ENCODE peak calls at places on chromosomes 4 and X, in ten cellular contexts. E is GM06990; F is effector memory CD8-positive, alpha-beta T cell; V is ascending aorta; O is spleen; A is central memory CD4-positive, alpha-beta T cell; I is ACHN; W is activated CD8-positive, alpha-beta memory T cell treated with anti-CD3 and anti-CD28 coated beads, Interleukin-2, amount 50 U/mL, for 48 hours; Z is EH; C is iris pigment epithelial cell. L is an unnamed sample.

GRCh38 chr4:64883087-64883926 is 474.1 kb upstream of the TECRL start:
- DNase-seq in E (no peak), V (no peak), F (no peak), I (no peak), O (no peak), Z (no peak), A (no peak), C (no peak), W (no peak), L (no peak)

GRCh38 chr4:43103048-43103447 is 210.5 kb downstream of the GRXCR1 start:
- DNase-seq in I (no peak), Z (no peak), E (no peak), C (no peak), F (no peak), W (no peak), V (no peak), O (no peak), A (no peak), L (no peak)

GRCh38 chr4:176818531-176818930 is 25.8 kb upstream of the VEGFC start:
- DNase-seq in I (no peak), E (no peak), A (no peak), W (no peak), F (no peak), C (no peak), Z (peak), O (no peak), V (no peak), L (peak)

GRCh38 chr4:27442146-27442545 is 581.5 kb downstream of the STIM2 start:
- DNase-seq in C (peak), V (no peak), F (no peak), A (no peak), W (no peak), E (no peak), I (no peak), O (no peak), Z (no peak), L (peak)

GRCh38 chrX:20547649-20548051 is 280.9 kb upstream of the RPS6KA3 start:
- DNase-seq in O (no peak), A (no peak), E (no peak), I (peak), Z (peak), V (peak), F (no peak), W (no peak), C (peak), L (peak)

GRCh38 chr4:130849985-130850632 is 1754.2 kb downstream of the C4orf33 start:
- DNase-seq in O (no peak), F (no peak), W (no peak), E (no peak), A (no peak), I (no peak), V (no peak), C (peak), Z (no peak), L (no peak)

GRCh38 chr4:8081171-8081570 is 77.4 kb downstream of the ABLIM2 start:
- DNase-seq in V (no peak), F (no peak), A (no peak), W (no peak), C (no peak), I (no peak), E (no peak), O (no peak), Z (no peak), L (no peak)

GRCh38 chrX:111743316-111743715 is 62.3 kb downstream of the ALG13 start:
- DNase-seq in W (no peak), I (no peak), C (peak), V (no peak), F (no peak), E (no peak), Z (no peak), A (no peak), O (no peak), L (no peak)

GRCh38 chr4:113559947-113560346 is 201.6 kb downstream of the CAMK2D start:
- DNase-seq in C (no peak), F (no peak), V (no peak), W (no peak), Z (peak), I (no peak), O (no peak), E (no peak), A (no peak), L (no peak)

GRCh38 chr4:31362756-31363155 is 642.6 kb downstream of the PCDH7 start:
- DNase-seq in V (no peak), O (no peak), I (no peak), A (no peak), C (peak), W (no peak), E (no peak), Z (no peak), F (no peak), L (no peak)

GRCh38 chr4:76579596-76580375 is 144.8 kb downstream of the SHROOM3 start:
- DNase-seq in F (no peak), A (no peak), E (no peak), I (no peak), O (no peak), W (no peak), Z (no peak), C (no peak), V (no peak), L (no peak)

GRCh38 chr4:15118281-15118680 is 116.0 kb downstream of the CPEB2 start:
- DNase-seq in O (no peak), A (no peak), I (no peak), Z (peak), V (no peak), W (no peak), E (no peak), C (peak), F (no peak), L (peak)

GRCh38 chr4:60757986-60758385 is 442.1 kb upstream of the ADGRL3 start:
- DNase-seq in V (no peak), W (no peak), O (no peak), I (peak), F (no peak), C (peak), Z (peak), A (no peak), E (no peak), L (no peak)

GRCh38 chr4:13455411-13455810 is 28.7 kb downstream of the RAB28 start:
- DNase-seq in O (no peak), E (no peak), W (no peak), C (peak), A (no peak), Z (peak), F (no peak), V (no peak), I (no peak), L (peak)

GRCh38 chrX:100584636-100585035 is at the start of gene TNMD:
- DNase-seq in W (no peak), O (no peak), V (no peak), Z (no peak), C (no peak), I (no peak), F (no peak), E (no peak), A (no peak), L (no peak)

GRCh38 chr4:114076865-114077264 is 97.4 kb upstream of the ARSJ start:
- DNase-seq in I (no peak), O (no peak), W (no peak), V (no peak), A (no peak), C (no peak), Z (peak), E (no peak), F (no peak), L (peak)

GRCh38 chr4:87060957-87061356 is 126.1 kb downstream of the AFF1 start:
- DNase-seq in V (no peak), A (peak), W (no peak), F (no peak), O (no peak), Z (peak), C (peak), I (no peak), E (no peak), L (peak)

GRCh38 chr4:28966982-28967381 is 1753.2 kb upstream of the PCDH7 start:
- DNase-seq in O (no peak), Z (peak), F (no peak), A (no peak), V (no peak), C (peak), I (peak), E (no peak), W (no peak), L (peak)

GRCh38 chrX:41350150-41350975 is 16.4 kb downstream of the DDX3X start:
- DNase-seq in W (no peak), E (no peak), V (peak), O (no peak), Z (peak), F (no peak), C (peak), I (no peak), A (no peak), L (peak)

GRCh38 chr4:111360906-111361305 is 738.0 kb upstream of the PITX2 start:
- DNase-seq in V (no peak), A (no peak), O (no peak), E (no peak), C (no peak), F (no peak), I (no peak), W (no peak), Z (peak), L (peak)

GRCh38 chr4:81471361-81472248 is at the start of gene RASGEF1B:
- DNase-seq in I (peak), F (peak), O (peak), A (peak), Z (peak), V (peak), E (peak), C (peak), W (peak), L (peak)

L was measured in GM23248.